ENCODE peak calls at places on chromosome 4, in nine cellular contexts. H is colonic mucosa, Q is NCI-H524, I is right cardiac atrium, R is MCF 10A, P is mucosa of descending colon, F is AG09319, X is NCI-H1105, M is hippocampal formation. N is an unnamed sample.

GRCh38 chr4:1109332-1109731 is 4.0 kb downstream of the RNF212 start:
- DNase-seq in H (no peak), Q (no peak), I (no peak), R (no peak), P (no peak), F (no peak), X (no peak), M (no peak), N (no peak)

GRCh38 chr4:122759639-122760310 is 27.3 kb downstream of the BBS12 start:
- DNase-seq in H (no peak), Q (no peak), I (no peak), R (no peak), P (no peak), F (no peak), X (no peak), M (no peak), N (no peak)

GRCh38 chr4:158811216-158811540 is 42.4 kb downstream of the FNIP2 start:
- DNase-seq in H (no peak), Q (no peak), I (no peak), R (no peak), P (no peak), F (no peak), X (no peak), M (no peak), N (no peak)

GRCh38 chr4:94827481-94828110 is 69.8 kb downstream of the BMPR1B start:
- DNase-seq in H (no peak), Q (no peak), I (no peak), R (peak), P (no peak), F (no peak), X (no peak), M (no peak), N (no peak)

GRCh38 chr4:45078201-45078600 is 351.8 kb upstream of the GNPDA2 start:
- DNase-seq in H (no peak), Q (no peak), I (no peak), R (no peak), P (no peak), F (no peak), X (no peak), M (no peak), N (no peak)

GRCh38 chr4:11615601-11616000 is 186.9 kb upstream of the HS3ST1 start:
- DNase-seq in H (peak), Q (no peak), I (no peak), R (peak), P (no peak), F (no peak), X (no peak), M (no peak), N (no peak)

GRCh38 chr4:78032446-78032845 is 24.7 kb upstream of the FRAS1 start:
- DNase-seq in H (no peak), Q (peak), I (no peak), R (peak), P (no peak), F (no peak), X (peak), M (no peak), N (no peak)

GRCh38 chr4:165301833-165302232 is 25.6 kb upstream of the MSMO1 start:
- DNase-seq in H (no peak), Q (no peak), I (peak), R (no peak), P (no peak), F (no peak), X (no peak), M (no peak), N (no peak)

GRCh38 chr4:171956678-171957077 is 143.5 kb downstream of the GALNTL6 start:
- DNase-seq in H (no peak), Q (no peak), I (no peak), R (no peak), P (no peak), F (no peak), X (no peak), M (no peak), N (no peak)

GRCh38 chr4:4995866-4996265 is 23.4 kb downstream of the CYTL1 start:
- DNase-seq in H (no peak), Q (no peak), I (no peak), R (no peak), P (no peak), F (peak), X (no peak), M (no peak), N (no peak)

GRCh38 chr4:113968473-113968872 is 11.0 kb downstream of the ARSJ start:
- DNase-seq in H (no peak), Q (no peak), I (no peak), R (no peak), P (no peak), F (no peak), X (no peak), M (no peak), N (no peak)

N was measured in hypothalamus.